ENCODE peak calls at places on chromosomes 6 and 20, in ten cellular contexts. E, S, L, V, N, R, O, W, J and I are unnamed samples.

GRCh38 chr6:35449287-35449881 is 2.8 kb upstream of the FANCE start:
- DNase-seq in R (peak; percentile 76), S (no peak), L (peak; percentile 30), N (no peak), E (no peak), W (peak; percentile 65), J (no peak), O (peak; percentile 47), V (no peak), I (peak; percentile 33)

GRCh38 chr20:18133962-18134361 is 3.7 kb upstream of the KAT14 start:
- DNase-seq in L (no peak), J (no peak), E (no peak), S (no peak), O (no peak), N (no peak), V (no peak), R (no peak), W (no peak), I (no peak)

GRCh38 chr6:99121748-99122147 is 174.0 kb upstream of the FBXL4 start:
- DNase-seq in W (no peak), O (no peak), L (no peak), N (no peak), J (no peak), V (no peak), S (no peak), E (no peak), R (no peak), I (no peak)

GRCh38 chr6:21992178-21992967 is 304.5 kb downstream of the PRL start:
- DNase-seq in W (no peak), R (peak; percentile 41), S (no peak), N (no peak), J (peak; percentile 37), L (peak; percentile 68), E (no peak), V (no peak), O (no peak), I (no peak)

GRCh38 chr20:56442381-56443365 is 25.8 kb upstream of the RTF2 start:
- DNase-seq in R (no peak), W (no peak), V (no peak), L (no peak), O (no peak), N (no peak), E (no peak), S (no peak), J (no peak), I (no peak)

GRCh38 chr6:150029749-150030148 is 4.4 kb upstream of the RAET1L start:
- DNase-seq in V (no peak), W (no peak), R (no peak), E (no peak), O (no peak), L (no peak), N (no peak), S (no peak), J (no peak), I (no peak)

GRCh38 chr20:1331101-1331500 is 2.2 kb upstream of the SDCBP2 start:
- DNase-seq in J (no peak), V (no peak), L (no peak), N (no peak), R (no peak), W (no peak), S (no peak), O (no peak), E (peak; percentile 11), I (no peak)

GRCh38 chr20:57566399-57566798 is 5.5 kb downstream of the PCK1 start:
- DNase-seq in N (no peak), V (no peak), E (no peak), S (no peak), J (no peak), O (no peak), L (no peak), W (no peak), R (no peak), I (no peak)

GRCh38 chr6:87698618-87699017 is 3.4 kb downstream of the AKIRIN2 start:
- DNase-seq in R (peak; percentile 60), J (no peak), S (no peak), N (no peak), L (no peak), O (no peak), E (no peak), W (no peak), V (no peak), I (no peak)

GRCh38 chr20:48722002-48722731 is 105.6 kb downstream of the PREX1 start:
- DNase-seq in V (no peak), R (peak; percentile 43), J (no peak), S (no peak), L (peak; percentile 57), O (no peak), N (no peak), W (no peak), E (no peak), I (no peak)

GRCh38 chr20:14498809-14499208 is 161.4 kb upstream of the FLRT3 start:
- DNase-seq in V (peak; percentile 24), S (no peak), J (peak; percentile 31), W (no peak), E (no peak), L (no peak), R (peak; percentile 39), N (no peak), O (no peak), I (no peak)

GRCh38 chr6:112429226-112429625 is 82.1 kb downstream of the RFPL4B start:
- DNase-seq in R (peak; percentile 4), O (no peak), J (no peak), E (no peak), S (no peak), N (no peak), W (no peak), V (no peak), L (no peak), I (no peak)

GRCh38 chr6:149045404-149045803 is 272.1 kb upstream of the TAB2 start:
- DNase-seq in W (no peak), O (no peak), V (no peak), J (no peak), N (no peak), E (no peak), S (no peak), L (no peak), R (no peak), I (no peak)

GRCh38 chr6:149212202-149212601 is 105.3 kb upstream of the TAB2 start:
- DNase-seq in O (no peak), V (no peak), N (no peak), L (no peak), W (no peak), J (no peak), R (no peak), E (no peak), S (no peak), I (no peak)

GRCh38 chr6:109514946-109515345 is 31.9 kb upstream of the ZBTB24 start:
- DNase-seq in O (no peak), S (no peak), R (no peak), L (no peak), J (no peak), W (no peak), N (no peak), V (no peak), E (no peak), I (no peak)

GRCh38 chr20:41654884-41655283 is 36.7 kb upstream of the CHD6 start:
- DNase-seq in N (no peak), J (peak; percentile 4), L (no peak), R (no peak), O (no peak), S (no peak), W (no peak), E (no peak), V (no peak), I (no peak)

GRCh38 chr6:125314019-125314581 is 12.3 kb upstream of the HDDC2 start:
- DNase-seq in W (peak; percentile 18), E (peak; percentile 53), L (no peak), N (peak; percentile 67), V (peak; percentile 67), R (peak; percentile 68), J (peak; percentile 27), S (no peak), O (peak; percentile 31), I (no peak)

GRCh38 chr6:132400641-132401119 is 595 bp downstream of the MOXD1 start:
- DNase-seq in R (no peak), O (no peak), W (no peak), L (no peak), S (no peak), N (no peak), E (no peak), V (no peak), J (no peak), I (no peak)

GRCh38 chr6:127515794-127516675 is 3.1 kb downstream of the MTCL3 start:
- DNase-seq in S (peak; percentile 32), J (peak; percentile 36), L (no peak), N (peak; percentile 84), R (peak; percentile 67), E (no peak), W (peak; percentile 49), V (peak; percentile 79), O (peak; percentile 26), I (peak; percentile 53)

GRCh38 chr20:58753267-58753928 is 60.8 kb downstream of the NPEPL1 start:
- DNase-seq in O (no peak), R (peak; percentile 1), J (no peak), W (no peak), L (no peak), S (no peak), V (no peak), N (no peak), E (no peak), I (no peak)

GRCh38 chr20:45857836-45858250 is 429 bp downstream of the ZSWIM3 start:
- DNase-seq in S (no peak), R (no peak), N (no peak), L (no peak), E (no peak), V (peak; percentile 49), W (no peak), J (no peak), O (no peak), I (peak; percentile 52)